ENCODE peak calls at places on chromosomes 16 and 17, in eight cellular contexts. U is ELR; K is left colon; D is tibial nerve; B is trophoblast cell; J is activated CD4-positive, alpha-beta memory T cell treated with anti-CD3 and anti-CD28 coated beads, Interleukin-2, amount 10 ng/mL, durations not matched to agents 7 days and 5 days; Y is mesenchymal stem cell; A is activated T-cell treated with anti-CD3 and anti-CD28 coated beads, Interleukin-2, amount 50 U/mL, for 48 hours. G is an unnamed sample.

GRCh38 chr17:81057079-81057730 is 22.3 kb downstream of the BAIAP2 start:
- DNase-seq in U (no peak), K (peak), D (peak), B (peak), J (no peak), Y (peak), A (no peak), G (no peak)

GRCh38 chr16:66937725-66938337 is 2.5 kb downstream of the CES2 start:
- DNase-seq in U (no peak), K (no peak), D (no peak), B (no peak), J (no peak), Y (no peak), A (no peak), G (no peak)

GRCh38 chr16:91484-91883 is 13.5 kb downstream of the MPG start:
- DNase-seq in U (no peak), K (no peak), D (no peak), B (no peak), J (no peak), Y (no peak), A (no peak), G (peak)

GRCh38 chr17:43767713-43768059 is 9.1 kb upstream of the SOST start:
- DNase-seq in U (no peak), K (no peak), D (no peak), B (no peak), J (no peak), Y (no peak), A (no peak), G (no peak)

GRCh38 chr16:1765826-1766225 is 5.5 kb downstream of the NME3 start:
- DNase-seq in U (no peak), K (no peak), D (no peak), B (no peak), J (no peak), Y (no peak), A (no peak), G (no peak)

GRCh38 chr17:61701978-61702377 is 111.0 kb upstream of the NACA2 start:
- DNase-seq in U (no peak), K (no peak), D (no peak), B (no peak), J (no peak), Y (no peak), A (no peak), G (no peak)

GRCh38 chr17:68053237-68054030 is 17.9 kb downstream of the KPNA2 start:
- DNase-seq in U (peak), K (peak), D (peak), B (no peak), J (no peak), Y (peak), A (no peak), G (no peak)

GRCh38 chr17:15490634-15491261 is 23.3 kb upstream of the CDRT4 start:
- DNase-seq in U (peak), K (peak), D (peak), B (peak), J (no peak), Y (peak), A (peak), G (peak)

GRCh38 chr17:79988163-79988971 is 47.3 kb downstream of the TBC1D16 start:
- DNase-seq in U (peak), K (peak), D (no peak), B (no peak), J (no peak), Y (peak), A (no peak), G (peak)

GRCh38 chr16:57828272-57829161 is 26.2 kb upstream of the KIFC3 start:
- DNase-seq in U (no peak), K (no peak), D (no peak), B (no peak), J (no peak), Y (no peak), A (no peak), G (no peak)

GRCh38 chr16:57533366-57533617 is 3.1 kb downstream of the CCDC102A start:
- DNase-seq in U (no peak), K (no peak), D (no peak), B (no peak), J (peak), Y (no peak), A (no peak), G (peak)

GRCh38 chr16:81315271-81316175 is 761 bp downstream of the GAN start:
- DNase-seq in U (peak), K (peak), D (peak), B (peak), J (peak), Y (peak), A (peak), G (peak)

GRCh38 chr16:47787695-47788094 is 326.6 kb downstream of the PHKB start:
- DNase-seq in U (peak), K (no peak), D (no peak), B (peak), J (no peak), Y (peak), A (no peak), G (no peak)

GRCh38 chr16:85992779-85993178 is 93.8 kb downstream of the IRF8 start:
- DNase-seq in U (no peak), K (no peak), D (no peak), B (no peak), J (no peak), Y (no peak), A (no peak), G (no peak)

GRCh38 chr17:69524854-69525253 is 110.4 kb downstream of the MAP2K6 start:
- DNase-seq in U (peak), K (no peak), D (no peak), B (no peak), J (no peak), Y (no peak), A (no peak), G (no peak)

GRCh38 chr16:28264656-28265055 is 27.7 kb upstream of the SBK1 start:
- DNase-seq in U (peak), K (no peak), D (no peak), B (peak), J (no peak), Y (peak), A (no peak), G (no peak)

GRCh38 chr17:82272495-82273326 is 789 bp downstream of the CSNK1D start:
- DNase-seq in U (peak), K (no peak), D (peak), B (peak), J (peak), Y (no peak), A (peak), G (peak)

GRCh38 chr16:59859606-59860402 is 1125.7 kb upstream of the GOT2 start:
- DNase-seq in U (peak), K (no peak), D (no peak), B (no peak), J (no peak), Y (no peak), A (no peak), G (no peak)

GRCh38 chr16:30896203-30896889 is at the start of gene CTF1:
- DNase-seq in U (peak), K (peak), D (peak), B (peak), J (no peak), Y (peak), A (peak), G (peak)

GRCh38 chr17:34299918-34300600 is 14.5 kb downstream of the CCL11 start:
- DNase-seq in U (peak), K (no peak), D (no peak), B (peak), J (no peak), Y (peak), A (no peak), G (no peak)

GRCh38 chr17:14311979-14312378 is 11.1 kb downstream of the HS3ST3B1 start:
- DNase-seq in U (no peak), K (no peak), D (no peak), B (no peak), J (no peak), Y (no peak), A (no peak), G (no peak)

GRCh38 chr17:48113201-48113676 is 5.7 kb downstream of the SNX11 start:
- DNase-seq in U (no peak), K (no peak), D (peak), B (no peak), J (peak), Y (no peak), A (peak), G (no peak)

GRCh38 chr17:413016-413350 is 60.4 kb upstream of the RPH3AL start:
- DNase-seq in U (no peak), K (no peak), D (no peak), B (no peak), J (peak), Y (no peak), A (no peak), G (no peak)

GRCh38 chr17:68101992-68102758 is 66.6 kb downstream of the KPNA2 start:
- DNase-seq in U (peak), K (peak), D (peak), B (peak), J (peak), Y (peak), A (peak), G (peak)

GRCh38 chr16:15879255-15879804 is 9.1 kb downstream of the CEP20 start:
- DNase-seq in U (peak), K (no peak), D (no peak), B (peak), J (no peak), Y (peak), A (no peak), G (no peak)

GRCh38 chr16:57029161-57030160 is 40.1 kb downstream of the NLRC5 start:
- DNase-seq in U (peak), K (no peak), D (no peak), B (peak), J (no peak), Y (peak), A (no peak), G (no peak)

GRCh38 chr16:27977966-27978365 is 85.5 kb downstream of the GSG1L start:
- DNase-seq in U (no peak), K (peak), D (no peak), B (peak), J (no peak), Y (no peak), A (no peak), G (no peak)